ENCODE peak calls at places on chromosomes 12 and 14, in nine cellular contexts. One of them, this sample, is unnamed.

GRCh38 chr14:105312973-105313372 is 1.6 kb upstream of the PACS2 start:
- DNase-seq in GM20000: no peak
- DNase-seq in choroid plexus epithelial cell: no peak
- DNase-seq in kidney epithelial cell: no peak
- DNase-seq in OCI-LY7: no peak
- DNase-seq in retinal pigment epithelial cell: no peak
- DNase-seq in GM10248: no peak
- DNase-seq in NB4: no peak
- DNase-seq in AG09309: no peak
- DNase-seq in this sample: no peak

GRCh38 chr14:104554608-104555401 is 24.8 kb upstream of the C14orf180 start:
- DNase-seq in GM10248: no peak
- DNase-seq in choroid plexus epithelial cell: no peak
- DNase-seq in GM20000: no peak
- DNase-seq in retinal pigment epithelial cell: no peak
- DNase-seq in kidney epithelial cell: no peak
- DNase-seq in NB4: no peak
- DNase-seq in AG09309: no peak
- DNase-seq in OCI-LY7: no peak
- DNase-seq in this sample: no peak

GRCh38 chr12:12384601-12385321 is 27.9 kb downstream of the BORCS5 start:
- DNase-seq in AG09309: no peak
- DNase-seq in retinal pigment epithelial cell: no peak
- DNase-seq in choroid plexus epithelial cell: peak
- DNase-seq in GM10248: no peak
- DNase-seq in kidney epithelial cell: no peak
- DNase-seq in OCI-LY7: no peak
- DNase-seq in GM20000: no peak
- DNase-seq in NB4: peak
- DNase-seq in this sample: no peak

GRCh38 chr12:76010732-76011458 is 20.7 kb downstream of the PHLDA1 start:
- DNase-seq in AG09309: no peak
- DNase-seq in retinal pigment epithelial cell: no peak
- DNase-seq in OCI-LY7: no peak
- DNase-seq in GM10248: no peak
- DNase-seq in GM20000: no peak
- DNase-seq in choroid plexus epithelial cell: no peak
- DNase-seq in NB4: no peak
- DNase-seq in kidney epithelial cell: no peak
- DNase-seq in this sample: no peak

GRCh38 chr12:18750087-18750486 is 12.2 kb downstream of the CAPZA3 start:
- DNase-seq in retinal pigment epithelial cell: peak
- DNase-seq in choroid plexus epithelial cell: peak
- DNase-seq in NB4: no peak
- DNase-seq in OCI-LY7: no peak
- DNase-seq in kidney epithelial cell: no peak
- DNase-seq in GM10248: no peak
- DNase-seq in AG09309: peak
- DNase-seq in GM20000: no peak
- DNase-seq in this sample: no peak

GRCh38 chr12:52946797-52947547 is 1.9 kb upstream of the KRT18 start:
- DNase-seq in GM20000: no peak
- DNase-seq in GM10248: no peak
- DNase-seq in kidney epithelial cell: no peak
- DNase-seq in AG09309: no peak
- DNase-seq in OCI-LY7: no peak
- DNase-seq in choroid plexus epithelial cell: no peak
- DNase-seq in retinal pigment epithelial cell: no peak
- DNase-seq in NB4: no peak
- DNase-seq in this sample: no peak

GRCh38 chr14:100439781-100440180 is 116.6 kb downstream of the SLC25A47 start:
- DNase-seq in NB4: no peak
- DNase-seq in AG09309: no peak
- DNase-seq in choroid plexus epithelial cell: no peak
- DNase-seq in kidney epithelial cell: no peak
- DNase-seq in GM20000: no peak
- DNase-seq in OCI-LY7: no peak
- DNase-seq in retinal pigment epithelial cell: no peak
- DNase-seq in GM10248: no peak
- DNase-seq in this sample: no peak

GRCh38 chr12:67222302-67222701 is 46.9 kb upstream of the CAND1 start:
- DNase-seq in GM10248: no peak
- DNase-seq in GM20000: no peak
- DNase-seq in AG09309: no peak
- DNase-seq in OCI-LY7: peak
- DNase-seq in NB4: peak
- DNase-seq in choroid plexus epithelial cell: peak
- DNase-seq in kidney epithelial cell: no peak
- DNase-seq in retinal pigment epithelial cell: no peak
- DNase-seq in this sample: no peak

GRCh38 chr12:124675881-124676688 is 108.7 kb upstream of the NCOR2 start:
- DNase-seq in OCI-LY7: no peak
- DNase-seq in GM10248: no peak
- DNase-seq in choroid plexus epithelial cell: peak
- DNase-seq in GM20000: no peak
- DNase-seq in NB4: peak
- DNase-seq in kidney epithelial cell: no peak
- DNase-seq in AG09309: no peak
- DNase-seq in retinal pigment epithelial cell: no peak
- DNase-seq in this sample: no peak

GRCh38 chr12:89863332-89863938 is 154.8 kb upstream of the ATP2B1 start:
- DNase-seq in kidney epithelial cell: no peak
- DNase-seq in OCI-LY7: peak
- DNase-seq in choroid plexus epithelial cell: no peak
- DNase-seq in retinal pigment epithelial cell: no peak
- DNase-seq in NB4: peak
- DNase-seq in GM10248: peak
- DNase-seq in AG09309: no peak
- DNase-seq in GM20000: peak
- DNase-seq in this sample: no peak

GRCh38 chr12:32768518-32768917 is 12.8 kb upstream of the YARS2 start:
- DNase-seq in choroid plexus epithelial cell: no peak
- DNase-seq in NB4: no peak
- DNase-seq in kidney epithelial cell: no peak
- DNase-seq in GM20000: no peak
- DNase-seq in GM10248: no peak
- DNase-seq in AG09309: no peak
- DNase-seq in retinal pigment epithelial cell: no peak
- DNase-seq in OCI-LY7: no peak
- DNase-seq in this sample: no peak

GRCh38 chr14:76904740-76905569 is 78.7 kb downstream of the LRRC74A start:
- DNase-seq in AG09309: peak
- DNase-seq in GM10248: peak
- DNase-seq in GM20000: peak
- DNase-seq in choroid plexus epithelial cell: peak
- DNase-seq in retinal pigment epithelial cell: no peak
- DNase-seq in OCI-LY7: peak
- DNase-seq in kidney epithelial cell: peak
- DNase-seq in NB4: peak
- DNase-seq in this sample: peak

GRCh38 chr12:61385771-61386170 is 874.4 kb upstream of the USP15 start:
- DNase-seq in AG09309: no peak
- DNase-seq in retinal pigment epithelial cell: no peak
- DNase-seq in OCI-LY7: no peak
- DNase-seq in GM20000: no peak
- DNase-seq in GM10248: no peak
- DNase-seq in choroid plexus epithelial cell: peak
- DNase-seq in kidney epithelial cell: no peak
- DNase-seq in NB4: no peak
- DNase-seq in this sample: no peak

GRCh38 chr12:105954891-105955607 is 183.7 kb downstream of the NUAK1 start:
- DNase-seq in GM10248: no peak
- DNase-seq in OCI-LY7: no peak
- DNase-seq in choroid plexus epithelial cell: peak
- DNase-seq in kidney epithelial cell: no peak
- DNase-seq in GM20000: no peak
- DNase-seq in retinal pigment epithelial cell: no peak
- DNase-seq in NB4: no peak
- DNase-seq in AG09309: no peak
- DNase-seq in this sample: no peak

GRCh38 chr12:37666069-37666781 is 650.3 kb upstream of the ALG10B start:
- DNase-seq in GM10248: no peak
- DNase-seq in NB4: no peak
- DNase-seq in OCI-LY7: no peak
- DNase-seq in GM20000: no peak
- DNase-seq in kidney epithelial cell: no peak
- DNase-seq in AG09309: no peak
- DNase-seq in retinal pigment epithelial cell: no peak
- DNase-seq in choroid plexus epithelial cell: no peak
- DNase-seq in this sample: no peak

GRCh38 chr12:46388427-46388992 is 15.9 kb upstream of the SLC38A2 start:
- DNase-seq in GM10248: peak
- DNase-seq in retinal pigment epithelial cell: no peak
- DNase-seq in kidney epithelial cell: no peak
- DNase-seq in choroid plexus epithelial cell: peak
- DNase-seq in AG09309: no peak
- DNase-seq in GM20000: peak
- DNase-seq in OCI-LY7: peak
- DNase-seq in NB4: peak
- DNase-seq in this sample: no peak

GRCh38 chr14:102593841-102594170 is 1.4 kb downstream of the RCOR1 start:
- DNase-seq in kidney epithelial cell: no peak
- DNase-seq in GM20000: no peak
- DNase-seq in retinal pigment epithelial cell: no peak
- DNase-seq in NB4: peak
- DNase-seq in choroid plexus epithelial cell: peak
- DNase-seq in AG09309: no peak
- DNase-seq in OCI-LY7: no peak
- DNase-seq in GM10248: no peak
- DNase-seq in this sample: no peak

GRCh38 chr12:121466800-121467637 is 67.1 kb downstream of the RNF34 start:
- DNase-seq in GM20000: peak
- DNase-seq in GM10248: peak
- DNase-seq in NB4: peak
- DNase-seq in choroid plexus epithelial cell: peak
- DNase-seq in OCI-LY7: peak
- DNase-seq in AG09309: peak
- DNase-seq in retinal pigment epithelial cell: peak
- DNase-seq in kidney epithelial cell: peak
- DNase-seq in this sample: peak

DNA sequence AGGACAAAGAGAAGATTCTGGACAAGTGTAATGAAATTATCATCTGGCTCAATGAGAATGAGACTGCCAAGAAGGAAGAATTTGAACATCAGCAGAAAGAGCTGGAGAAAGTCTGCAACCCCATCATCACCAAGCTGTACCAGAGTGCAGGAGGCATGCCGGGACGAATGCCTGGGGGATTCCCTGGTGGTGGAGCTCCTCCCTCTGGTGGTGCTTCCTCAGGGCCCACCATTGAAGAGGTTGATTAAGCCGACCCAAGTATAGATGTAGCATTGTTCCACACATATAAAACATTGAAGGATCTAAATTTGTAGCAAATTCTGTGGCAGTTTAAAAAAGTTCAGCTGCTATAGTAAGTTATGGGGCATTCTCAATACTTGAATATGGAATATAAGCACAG is 174.3 kb upstream of the CCND2 start:
- DNase-seq in AG09309: no peak
- DNase-seq in NB4: no peak
- DNase-seq in choroid plexus epithelial cell: no peak
- DNase-seq in GM20000: no peak
- DNase-seq in kidney epithelial cell: no peak
- DNase-seq in OCI-LY7: no peak
- DNase-seq in retinal pigment epithelial cell: no peak
- DNase-seq in GM10248: no peak
- DNase-seq in this sample: no peak
- TF ChIP-seq CTCF in AG09309: no peak
- TF ChIP-seq CTCF in NB4: no peak
- TF ChIP-seq CTCF in choroid plexus epithelial cell: no peak
- TF ChIP-seq CTCF in GM20000: no peak
- TF ChIP-seq CTCF in kidney epithelial cell: no peak
- TF ChIP-seq CTCF in OCI-LY7: no peak
- TF ChIP-seq CTCF in retinal pigment epithelial cell: no peak
- TF ChIP-seq CTCF in GM10248: no peak
- TF ChIP-seq CTCF in this sample: no peak

GRCh38 chr14:74019743-74020142 is 594 bp downstream of the BBOF1 start:
- DNase-seq in NB4: peak
- DNase-seq in retinal pigment epithelial cell: peak
- DNase-seq in AG09309: peak
- DNase-seq in kidney epithelial cell: no peak
- DNase-seq in OCI-LY7: no peak
- DNase-seq in choroid plexus epithelial cell: peak
- DNase-seq in GM20000: no peak
- DNase-seq in GM10248: no peak
- DNase-seq in this sample: no peak

GRCh38 chr14:74015965-74016364 is 3.1 kb downstream of the ENTPD5 start:
- DNase-seq in AG09309: no peak
- DNase-seq in GM20000: no peak
- DNase-seq in NB4: no peak
- DNase-seq in retinal pigment epithelial cell: no peak
- DNase-seq in kidney epithelial cell: no peak
- DNase-seq in GM10248: no peak
- DNase-seq in choroid plexus epithelial cell: no peak
- DNase-seq in OCI-LY7: no peak
- DNase-seq in this sample: no peak

GRCh38 chr14:74018704-74019407 is at the start of the genes BBOF1 and ENTPD5:
- DNase-seq in GM10248: peak
- DNase-seq in kidney epithelial cell: no peak
- DNase-seq in GM20000: peak
- DNase-seq in NB4: peak
- DNase-seq in retinal pigment epithelial cell: peak
- DNase-seq in choroid plexus epithelial cell: peak
- DNase-seq in OCI-LY7: peak
- DNase-seq in AG09309: peak
- DNase-seq in this sample: peak

GRCh38 chr14:74019408-74019714 is 212 bp downstream of the BBOF1 start:
- DNase-seq in choroid plexus epithelial cell: no peak
- DNase-seq in retinal pigment epithelial cell: no peak
- DNase-seq in kidney epithelial cell: no peak
- DNase-seq in GM10248: no peak
- DNase-seq in NB4: no peak
- DNase-seq in OCI-LY7: no peak
- DNase-seq in GM20000: no peak
- DNase-seq in AG09309: no peak
- DNase-seq in this sample: no peak

GRCh38 chr14:74018029-74018703 is 922 bp downstream of the ENTPD5 start:
- DNase-seq in GM10248: peak
- DNase-seq in NB4: no peak
- DNase-seq in OCI-LY7: no peak
- DNase-seq in choroid plexus epithelial cell: peak
- DNase-seq in kidney epithelial cell: no peak
- DNase-seq in GM20000: peak
- DNase-seq in AG09309: peak
- DNase-seq in retinal pigment epithelial cell: peak
- DNase-seq in this sample: no peak
- TF ChIP-seq CTCF in GM10248: no peak
- TF ChIP-seq CTCF in NB4: no peak
- TF ChIP-seq CTCF in OCI-LY7: no peak
- TF ChIP-seq CTCF in choroid plexus epithelial cell: no peak
- TF ChIP-seq CTCF in kidney epithelial cell: no peak
- TF ChIP-seq CTCF in GM20000: no peak
- TF ChIP-seq CTCF in AG09309: no peak
- TF ChIP-seq CTCF in retinal pigment epithelial cell: no peak
- TF ChIP-seq CTCF in this sample: no peak

GRCh38 chr14:94015223-94015622 is 10.9 kb upstream of the OTUB2 start:
- DNase-seq in GM20000: no peak
- DNase-seq in NB4: no peak
- DNase-seq in retinal pigment epithelial cell: no peak
- DNase-seq in AG09309: no peak
- DNase-seq in OCI-LY7: no peak
- DNase-seq in GM10248: no peak
- DNase-seq in choroid plexus epithelial cell: no peak
- DNase-seq in kidney epithelial cell: no peak
- DNase-seq in this sample: no peak
- TF ChIP-seq CTCF in GM20000: no peak
- TF ChIP-seq CTCF in NB4: no peak
- TF ChIP-seq CTCF in retinal pigment epithelial cell: peak
- TF ChIP-seq CTCF in AG09309: no peak
- TF ChIP-seq CTCF in OCI-LY7: no peak
- TF ChIP-seq CTCF in GM10248: no peak
- TF ChIP-seq CTCF in choroid plexus epithelial cell: peak
- TF ChIP-seq CTCF in kidney epithelial cell: no peak
- TF ChIP-seq CTCF in this sample: no peak

GRCh38 chr14:25041898-25042297 is 8.0 kb downstream of the STXBP6 start:
- DNase-seq in GM10248: no peak
- DNase-seq in NB4: no peak
- DNase-seq in choroid plexus epithelial cell: no peak
- DNase-seq in AG09309: no peak
- DNase-seq in GM20000: no peak
- DNase-seq in kidney epithelial cell: no peak
- DNase-seq in OCI-LY7: no peak
- DNase-seq in retinal pigment epithelial cell: no peak
- DNase-seq in this sample: no peak
- TF ChIP-seq CTCF in GM10248: no peak
- TF ChIP-seq CTCF in NB4: no peak
- TF ChIP-seq CTCF in choroid plexus epithelial cell: no peak
- TF ChIP-seq CTCF in AG09309: no peak
- TF ChIP-seq CTCF in GM20000: no peak
- TF ChIP-seq CTCF in kidney epithelial cell: no peak
- TF ChIP-seq CTCF in OCI-LY7: no peak
- TF ChIP-seq CTCF in retinal pigment epithelial cell: no peak
- TF ChIP-seq CTCF in this sample: no peak

This sample was measured in activated B cell treated with CpG ODN at 0.5 μM for 24 hours.